ENCODE peak calls at places on chromosomes 6 and 20, in ten cellular contexts. E is heart left ventricle; P is keratinocyte; G is effector memory CD4-positive, alpha-beta T cell; T is OCI-LY7; Y is SK-N-SH; N is aorta; F is tibial artery; D is AG10803; U is fibroblast of lung. K is an unnamed sample.
A peak's percentile ranks its signal among the peaks of the same experiment; 100 is the strongest.

GRCh38 chr6:90818163-90818562 is 231.3 kb upstream of the MAP3K7 start:
- DNase-seq in T (no peak), Y (no peak), P (no peak), U (no peak), N (no peak), E (no peak), G (no peak), D (peak; percentile 1), F (no peak), K (no peak)

GRCh38 chr6:131660195-131660594 is 23.1 kb downstream of the ENPP3 start:
- DNase-seq in T (no peak), F (no peak), P (no peak), N (no peak), G (no peak), E (no peak), U (peak; percentile 3), Y (no peak), D (peak; percentile 42), K (peak; percentile 20)

GRCh38 chr6:106425382-106425781 is 64.9 kb downstream of the CRYBG1 start:
- DNase-seq in D (no peak), P (no peak), U (peak; percentile 8), T (no peak), E (no peak), Y (no peak), F (no peak), G (no peak), N (no peak), K (no peak)

GRCh38 chr6:48147101-48147500 is 36.1 kb upstream of the PTCHD4 start:
- DNase-seq in Y (no peak), F (no peak), P (no peak), N (no peak), G (no peak), E (no peak), U (no peak), T (no peak), D (no peak), K (no peak)

GRCh38 chr6:16523550-16524379 is 237.5 kb downstream of the ATXN1 start:
- DNase-seq in P (no peak), U (peak; percentile 75), T (no peak), F (no peak), G (no peak), Y (no peak), N (no peak), D (peak; percentile 97), E (peak; percentile 51), K (peak; percentile 96)

GRCh38 chr20:51452091-51452613 is 90.4 kb downstream of the NFATC2 start:
- DNase-seq in T (no peak), N (no peak), G (no peak), Y (no peak), D (no peak), F (no peak), P (no peak), U (no peak), E (no peak), K (no peak)

GRCh38 chr6:112118034-112118433 is 30.6 kb downstream of the FAM229B start:
- DNase-seq in T (no peak), G (no peak), P (no peak), N (no peak), E (no peak), Y (no peak), D (no peak), F (no peak), U (no peak), K (no peak)

GRCh38 chr20:35146299-35146921 is 726 bp downstream of the EDEM2 start:
- DNase-seq in Y (peak; percentile 71), N (peak; percentile 51), F (no peak), G (no peak), T (peak; percentile 14), E (no peak), D (no peak), U (no peak), P (no peak), K (no peak)

GRCh38 chr20:8187740-8188139 is 55.7 kb downstream of the PLCB1 start:
- DNase-seq in E (no peak), F (no peak), P (no peak), N (no peak), D (peak; percentile 28), T (no peak), Y (no peak), U (peak; percentile 8), G (no peak), K (peak; percentile 35)

GRCh38 chr6:131779304-131779703 is 28.5 kb upstream of the ENPP1 start:
- DNase-seq in N (peak; percentile 67), F (no peak), P (no peak), G (no peak), D (no peak), U (no peak), E (no peak), Y (no peak), T (no peak), K (no peak)

GRCh38 chr6:35601331-35602132 is 87.2 kb downstream of the FKBP5 start:
- DNase-seq in T (no peak), D (peak; percentile 83), P (no peak), F (peak; percentile 86), E (peak; percentile 74), G (peak; percentile 68), N (peak; percentile 56), Y (peak; percentile 58), U (peak; percentile 99), K (peak; percentile 93)

GRCh38 chr20:35560541-35560940 is 18.7 kb downstream of the ERGIC3 start:
- DNase-seq in U (no peak), Y (no peak), D (no peak), T (no peak), P (no peak), F (no peak), E (no peak), N (peak; percentile 33), G (no peak), K (no peak)

GRCh38 chr6:52157301-52157930 is 28.8 kb upstream of the IL17A start:
- DNase-seq in U (no peak), D (peak; percentile 11), P (peak; percentile 36), F (no peak), Y (no peak), E (no peak), G (no peak), T (no peak), N (no peak), K (no peak)
- H3K4me3 ChIP-seq in U (no peak overlapping the region), D (no peak overlapping the region), P (no peak overlapping the region), F (no peak overlapping the region), Y (no peak overlapping the region), E (no peak overlapping the region), G (no peak overlapping the region), T (no peak overlapping the region), N (no peak overlapping the region), K (no peak overlapping the region)

GRCh38 chr6:169097336-169098052 is 156.2 kb downstream of the THBS2 start:
- DNase-seq in N (no peak), G (no peak), E (no peak), T (no peak), P (no peak), Y (no peak), D (peak; percentile 69), U (peak; percentile 96), F (no peak), K (peak; percentile 97)
- H3K4me3 ChIP-seq in N (no peak overlapping the region), G (no peak overlapping the region), E (no peak overlapping the region), T (no peak overlapping the region), P (no peak overlapping the region), Y (no peak overlapping the region), D (no peak overlapping the region), U (no peak overlapping the region), F (no peak overlapping the region), K (no peak overlapping the region)

DNA sequence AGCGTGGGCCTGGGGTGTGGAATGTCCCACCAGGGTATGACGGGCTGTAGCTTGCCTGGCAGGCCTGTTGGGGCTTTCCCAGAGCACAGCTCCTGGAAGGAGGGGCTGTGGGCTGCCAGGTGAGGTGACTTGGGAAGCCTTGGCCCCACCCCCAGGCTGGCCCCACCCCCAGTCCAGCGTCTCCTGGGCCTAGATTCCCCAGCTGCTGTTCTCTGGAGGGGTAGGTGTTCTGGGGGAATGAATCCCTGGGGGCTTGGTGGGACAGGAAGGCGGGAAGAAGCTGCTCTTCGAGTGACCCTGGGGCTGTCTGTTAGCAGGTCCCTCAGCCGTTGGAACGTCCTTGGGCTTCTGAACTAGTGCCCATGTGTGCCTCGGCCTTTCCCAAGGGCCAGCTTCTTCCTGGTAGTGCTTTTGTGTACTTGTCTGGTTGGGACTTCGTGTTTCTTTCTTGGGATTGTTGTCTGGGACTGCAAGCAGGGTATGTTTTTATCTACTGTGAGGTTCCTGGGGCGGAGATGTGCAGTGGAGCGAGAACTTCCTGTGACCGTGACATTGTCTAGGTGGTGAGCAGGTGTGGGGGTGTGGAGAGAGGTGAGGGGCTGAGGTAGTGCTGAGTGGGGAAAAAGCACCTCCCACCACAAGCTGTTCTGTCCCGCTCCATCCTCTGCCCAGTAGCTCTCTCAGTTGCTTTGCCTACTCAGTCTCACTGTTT is 1.4 kb upstream of the DDR1 start:
- DNase-seq in Y (peak; percentile 33), G (no peak), E (no peak), T (peak; percentile 82), F (no peak), P (peak; percentile 85), U (no peak), D (no peak), N (no peak), K (no peak)
- H3K4me3 ChIP-seq in Y (no peak overlapping the region), G (no peak overlapping the region), E (no peak overlapping the region), T (peak overlapping the region; percentile 68), F (no peak overlapping the region), P (peak overlapping the region; percentile 87), U (no peak overlapping the region), D (no peak overlapping the region), N (no peak overlapping the region), K (no peak overlapping the region)

DNA sequence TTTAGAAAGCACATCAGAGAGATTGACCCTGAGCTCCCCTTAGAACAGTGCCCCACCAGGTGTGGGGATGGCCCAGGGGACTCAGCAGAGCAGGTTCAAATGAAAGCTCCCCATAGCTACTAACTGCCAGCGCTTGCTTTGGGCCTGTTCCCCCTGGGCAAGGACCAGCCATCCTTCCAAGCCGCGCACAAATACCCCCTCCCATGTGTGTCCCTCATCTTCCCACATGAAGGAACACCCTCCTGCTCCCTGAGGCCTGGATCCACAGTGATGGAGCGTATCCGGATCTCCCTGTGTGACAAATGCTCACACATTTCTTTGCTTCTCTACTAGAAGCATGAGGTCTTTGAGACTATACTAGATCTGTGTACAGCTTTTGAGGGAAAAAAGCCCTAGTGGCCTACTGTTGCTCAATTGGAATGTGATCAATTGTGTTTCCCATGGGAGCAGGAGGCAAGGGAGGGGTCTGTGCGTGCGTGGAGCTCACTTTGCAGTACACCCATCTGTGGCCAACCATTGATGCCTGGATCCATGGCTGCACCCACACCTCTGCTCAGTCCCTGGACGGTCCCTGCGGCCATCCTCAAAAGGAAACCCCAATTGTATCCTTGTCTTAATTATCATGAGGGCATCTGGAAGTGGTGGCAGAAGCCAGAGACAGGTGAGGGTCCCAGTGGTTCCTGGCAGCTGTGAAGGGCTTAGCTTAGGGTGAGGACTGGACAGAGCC is 1.4 kb upstream of the RAET1G start:
- DNase-seq in F (no peak), U (no peak), D (no peak), E (no peak), G (no peak), N (peak; percentile 36), Y (no peak), T (no peak), P (no peak), K (no peak)
- H3K4me3 ChIP-seq in F (no peak overlapping the region), U (no peak overlapping the region), D (no peak overlapping the region), E (no peak overlapping the region), G (no peak overlapping the region), N (no peak overlapping the region), Y (no peak overlapping the region), T (no peak overlapping the region), P (no peak overlapping the region), K (no peak overlapping the region)

K was measured in fibroblast of pulmonary artery.